ENCODE peak calls at places on chromosomes 16 and 17, in five cellular contexts. M is lower leg skin, L is Calu3, J is brain microvascular endothelial cell, S is activated B cell treated with CpG ODN at 0.5 μM for 24 hours. Q is an unnamed sample.

GRCh38 chr16:27365142-27366089 is 36.6 kb upstream of the IL21R start:
- DNase-seq in M (no peak), L (peak; percentile 68), J (peak; percentile 59), S (no peak), Q (no peak)

GRCh38 chr17:66829386-66829864 is 5.5 kb upstream of the CACNG5 start:
- DNase-seq in M (no peak), L (peak; percentile 31), J (peak; percentile 58), S (no peak), Q (peak; percentile 82)

GRCh38 chr17:42667088-42667951 is 8.2 kb downstream of the TUBG2 start:
- DNase-seq in M (no peak), L (peak; percentile 70), J (no peak), S (no peak), Q (no peak)

GRCh38 chr17:6523330-6523729 is 33.0 kb downstream of the PITPNM3 start:
- DNase-seq in M (no peak), L (peak; percentile 63), J (no peak), S (no peak), Q (no peak)

GRCh38 chr16:28309811-28310311 is 17.5 kb downstream of the SBK1 start:
- DNase-seq in M (no peak), L (no peak), J (no peak), S (no peak), Q (no peak)

GRCh38 chr16:14455577-14455976 is 174.5 kb downstream of the PARN start:
- DNase-seq in M (no peak), L (no peak), J (peak; percentile 40), S (no peak), Q (no peak)

GRCh38 chr16:4240624-4241023 is 1.3 kb downstream of the SRL start:
- DNase-seq in M (no peak), L (no peak), J (no peak), S (no peak), Q (no peak)

GRCh38 chr16:48164907-48165715 is 9.3 kb upstream of the ABCC12 start:
- DNase-seq in M (peak; percentile 64), L (peak; percentile 88), J (peak; percentile 75), S (peak; percentile 60), Q (peak; percentile 85)

GRCh38 chr17:43732961-43733360 is 25.6 kb downstream of the SOST start:
- DNase-seq in M (no peak), L (no peak), J (peak; percentile 80), S (no peak), Q (no peak)

GRCh38 chr17:8250101-8250500 is 1.0 kb downstream of the PFAS start:
- DNase-seq in M (no peak), L (no peak), J (no peak), S (no peak), Q (no peak)

GRCh38 chr17:57433396-57433944 is 177.1 kb downstream of the MSI2 start:
- DNase-seq in M (no peak), L (no peak), J (no peak), S (no peak), Q (no peak)

GRCh38 chr17:58330544-58330996 is 2.0 kb upstream of the TSPOAP1 start:
- DNase-seq in M (no peak), L (no peak), J (no peak), S (no peak), Q (no peak)

GRCh38 chr17:75105269-75106080 is 4.3 kb upstream of the ARMC7 start:
- DNase-seq in M (no peak), L (peak; percentile 76), J (peak; percentile 22), S (no peak), Q (peak; percentile 61)

GRCh38 chr17:81018044-81018802 is 16.7 kb upstream of the BAIAP2 start:
- DNase-seq in M (no peak), L (no peak), J (no peak), S (no peak), Q (no peak)

GRCh38 chr17:76051071-76051467 is 21.2 kb downstream of the SRP68 start:
- DNase-seq in M (no peak), L (peak; percentile 62), J (peak; percentile 30), S (no peak), Q (no peak)

GRCh38 chr16:86619263-86619935 is 41.0 kb downstream of the FOXL1 start:
- DNase-seq in M (no peak), L (no peak), J (no peak), S (no peak), Q (no peak)

GRCh38 chr17:20211246-20211645 is 202.1 kb downstream of the SPECC1 start:
- DNase-seq in M (no peak), L (no peak), J (no peak), S (no peak), Q (no peak)

GRCh38 chr17:3535253-3535995 is 22.2 kb downstream of the TRPV3 start:
- DNase-seq in M (no peak), L (peak; percentile 25), J (peak; percentile 39), S (peak; percentile 53), Q (peak; percentile 77)

GRCh38 chr16:64738321-64738960 is 383.4 kb downstream of the CDH11 start:
- DNase-seq in M (no peak), L (no peak), J (peak; percentile 56), S (no peak), Q (no peak)

GRCh38 chr17:72761431-72761830 is 331.1 kb downstream of the SLC39A11 start:
- DNase-seq in M (no peak), L (no peak), J (no peak), S (no peak), Q (no peak)

GRCh38 chr16:81366316-81366932 is 51.7 kb downstream of the GAN start:
- DNase-seq in M (no peak), L (peak; percentile 36), J (peak; percentile 11), S (no peak), Q (peak; percentile 8)

GRCh38 chr16:3073448-3073847 is 8.0 kb downstream of the IL32 start:
- DNase-seq in M (no peak), L (no peak), J (no peak), S (no peak), Q (no peak)

GRCh38 chr17:72555052-72555451 is 434.2 kb downstream of the SOX9 start:
- DNase-seq in M (no peak), L (no peak), J (no peak), S (no peak), Q (no peak)

GRCh38 chr17:977163-977562 is 2.4 kb downstream of the NXN start:
- DNase-seq in M (no peak), L (no peak), J (no peak), S (no peak), Q (no peak)

GRCh38 chr16:50464325-50465290 is 83.6 kb upstream of the NKD1 start:
- DNase-seq in M (no peak), L (no peak), J (no peak), S (no peak), Q (no peak)

GRCh38 chr17:61366076-61366714 is 33.4 kb upstream of the TBX2 start:
- DNase-seq in M (no peak), L (no peak), J (no peak), S (no peak), Q (no peak)

GRCh38 chr16:27515874-27516353 is 33.8 kb downstream of the GTF3C1 start:
- DNase-seq in M (no peak), L (peak; percentile 35), J (peak; percentile 19), S (no peak), Q (peak; percentile 27)

GRCh38 chr16:4767872-4768548 is 1.0 kb upstream of the ZNF500 start:
- DNase-seq in M (peak; percentile 42), L (peak; percentile 52), J (peak; percentile 16), S (no peak), Q (no peak)

GRCh38 chr16:30882429-30883310 is 11.2 kb downstream of the BCL7C start:
- DNase-seq in M (no peak), L (no peak), J (no peak), S (no peak), Q (no peak)

GRCh38 chr16:11562941-11563340 is 23.8 kb downstream of the LITAF start:
- DNase-seq in M (no peak), L (no peak), J (no peak), S (no peak), Q (no peak)

DNA sequence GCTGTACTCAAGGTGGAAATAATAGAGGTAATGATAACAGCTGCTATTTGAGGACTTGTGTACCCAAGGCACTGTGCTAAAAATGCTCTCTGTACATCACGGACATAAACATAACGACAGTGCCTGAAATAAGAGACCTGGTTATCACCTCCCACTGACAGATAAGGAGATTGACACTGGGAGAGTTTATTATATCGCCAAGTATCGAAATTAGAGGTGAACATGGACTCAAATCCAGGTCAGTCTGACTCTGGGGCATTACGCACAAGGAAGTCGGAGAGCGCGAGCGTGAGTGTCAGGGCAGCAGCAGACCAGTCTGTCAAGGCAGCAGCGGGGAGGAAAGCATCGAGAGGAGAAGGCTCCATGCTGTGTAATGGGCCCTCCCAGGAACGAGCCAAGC is 57.1 kb downstream of the GOSR1 start:
- DNase-seq in M (no peak), L (no peak), J (no peak), S (no peak), Q (no peak)
- TF ChIP-seq CTCF in M (no peak), L (no peak), J (no peak), S (no peak), Q (no peak)

DNA sequence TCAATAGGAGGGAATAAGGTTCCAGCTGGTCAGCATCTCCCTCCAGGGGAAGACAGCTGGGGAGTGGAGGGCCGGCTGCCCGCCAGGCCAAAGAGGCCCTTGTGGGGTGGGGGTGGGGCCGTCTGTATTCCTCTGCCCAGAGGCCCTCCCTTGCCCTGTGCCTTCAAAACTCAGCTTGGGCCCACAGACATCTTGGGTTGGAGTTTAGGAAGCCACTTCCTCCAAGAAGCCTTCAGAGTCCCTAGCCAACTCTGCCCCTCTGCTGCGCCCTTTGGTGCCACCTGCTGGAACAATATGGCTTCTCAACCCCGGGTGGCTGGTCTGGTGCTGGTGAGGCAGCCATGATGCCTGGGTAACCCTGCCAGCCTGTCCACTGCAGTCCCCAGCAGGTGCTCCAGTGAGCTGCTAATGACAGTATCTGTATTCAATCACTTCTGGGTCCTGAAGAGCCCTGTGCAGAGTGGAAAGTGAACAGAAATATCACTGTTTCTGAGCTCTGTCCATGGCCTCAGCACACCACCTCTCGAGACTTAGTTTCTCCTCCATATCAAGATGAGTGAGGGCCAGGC is 16.7 kb downstream of the HSD11B2 start:
- DNase-seq in M (no peak), L (peak; percentile 87), J (no peak), S (peak; percentile 46), Q (no peak)
- TF ChIP-seq CTCF in M (no peak), L (peak; percentile 79), J (peak; percentile 64), S (no peak), Q (no peak)

GRCh38 chr17:40122466-40122943 is 734 bp downstream of the MSL1 start:
- DNase-seq in M (no peak), L (peak; percentile 98), J (no peak), S (peak; percentile 62), Q (peak; percentile 61)
- TF ChIP-seq CTCF in M (no peak), L (no peak), J (peak; percentile 45), S (no peak), Q (no peak)

DNA sequence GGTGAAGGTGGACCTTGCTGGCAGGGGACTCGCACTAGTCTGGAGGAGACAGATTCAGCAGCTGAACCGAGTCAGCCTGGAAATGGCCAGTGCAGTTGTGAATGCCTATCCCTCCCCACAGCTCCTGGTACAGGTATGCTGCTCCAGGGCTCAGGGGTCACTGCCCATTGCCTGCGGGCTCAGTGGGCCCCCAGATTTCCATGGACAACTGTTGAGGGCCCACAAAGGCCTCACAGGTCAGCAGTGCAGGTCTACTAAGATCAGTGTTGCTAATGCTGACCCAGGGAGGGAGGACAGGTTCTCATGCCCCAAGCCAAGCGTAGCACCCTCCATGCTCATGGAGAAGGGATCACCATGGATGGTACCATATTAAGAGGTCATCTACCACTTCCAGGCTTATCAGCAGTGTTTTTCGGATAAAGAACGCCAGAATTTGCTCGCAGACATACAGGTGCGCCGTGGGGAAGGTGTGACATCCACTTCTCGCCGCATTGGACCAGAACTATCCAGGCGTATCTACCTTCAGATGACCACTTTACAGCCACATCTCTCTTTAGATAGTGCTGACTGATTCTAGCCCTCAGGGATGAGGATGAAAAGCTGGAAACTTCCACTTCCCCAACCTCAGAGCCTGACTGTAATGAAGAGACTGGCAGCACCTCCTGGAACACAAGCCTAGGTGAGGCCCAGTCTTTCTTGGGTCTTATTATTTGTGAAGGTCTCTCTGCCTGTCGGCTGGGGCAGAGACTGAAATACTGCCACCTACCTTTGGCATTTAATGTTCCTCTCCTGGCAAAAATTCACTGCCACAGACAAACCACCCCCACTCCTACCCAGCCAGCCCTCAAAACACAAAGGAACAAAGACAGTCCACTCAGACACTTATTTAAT is 7.6 kb downstream of the EME1 start:
- DNase-seq in M (no peak), L (no peak), J (no peak), S (no peak), Q (no peak)
- TF ChIP-seq CTCF in M (no peak), L (no peak), J (peak; percentile 22), S (no peak), Q (no peak)